ENCODE peak calls at places on chromosomes 12 and 14, in eight cellular contexts. W is SJSA1; E is neural progenitor cell; I is adipocyte; L is tibial artery; H is CD8-positive, alpha-beta memory T cell; O is psoas muscle; R is body of pancreas. X is an unnamed sample.

GRCh38 chr12:103657331-103657730 is 70.3 kb downstream of the STAB2 start:
- DNase-seq in W (no peak), E (no peak), I (peak; percentile 2), L (no peak), H (no peak), O (no peak), R (no peak), X (no peak)

GRCh38 chr12:107660230-107660629 is 25.4 kb upstream of the PWP1 start:
- DNase-seq in W (no peak), E (no peak), I (no peak), L (no peak), H (no peak), O (no peak), R (no peak), X (no peak)

GRCh38 chr14:79573486-79573885 is 637.8 kb downstream of the DIO2 start:
- DNase-seq in W (no peak), E (no peak), I (no peak), L (no peak), H (no peak), O (no peak), R (no peak), X (no peak)

GRCh38 chr14:94058128-94058673 is 22.8 kb downstream of the DDX24 start:
- DNase-seq in W (no peak), E (no peak), I (no peak), L (no peak), H (no peak), O (no peak), R (no peak), X (no peak)

GRCh38 chr12:6280053-6280469 is 30.4 kb upstream of the PLEKHG6 start:
- DNase-seq in W (peak; percentile 97), E (no peak), I (peak; percentile 88), L (peak; percentile 85), H (no peak), O (no peak), R (peak; percentile 80), X (peak; percentile 92)

GRCh38 chr14:66000771-66001170 is 485.4 kb upstream of the CCDC196 start:
- DNase-seq in W (no peak), E (no peak), I (no peak), L (no peak), H (no peak), O (no peak), R (no peak), X (no peak)

GRCh38 chr12:95966287-95966870 is 23.2 kb downstream of the AMDHD1 start:
- DNase-seq in W (no peak), E (no peak), I (peak; percentile 16), L (no peak), H (no peak), O (no peak), R (no peak), X (no peak)

GRCh38 chr12:50961708-50962107 is 9.4 kb downstream of the HIGD1C start:
- DNase-seq in W (peak; percentile 41), E (no peak), I (peak; percentile 48), L (no peak), H (no peak), O (no peak), R (no peak), X (no peak)

GRCh38 chr14:51806624-51807023 is 53.8 kb upstream of the GNG2 start:
- DNase-seq in W (no peak), E (no peak), I (no peak), L (no peak), H (no peak), O (no peak), R (no peak), X (no peak)

GRCh38 chr14:68801631-68802030 is 8.8 kb upstream of the ZFP36L1 start:
- DNase-seq in W (no peak), E (no peak), I (no peak), L (no peak), H (no peak), O (no peak), R (no peak), X (no peak)

GRCh38 chr14:72855913-72856312 is 38.0 kb downstream of the DPF3 start:
- DNase-seq in W (no peak), E (no peak), I (peak; percentile 81), L (no peak), H (no peak), O (no peak), R (no peak), X (peak; percentile 13)

GRCh38 chr14:22650960-22651521 is 6.9 kb upstream of the OR6J1 start:
- DNase-seq in W (no peak), E (no peak), I (no peak), L (no peak), H (no peak), O (no peak), R (no peak), X (no peak)

GRCh38 chr12:100375023-100375737 is 18.3 kb downstream of the SLC17A8 start:
- DNase-seq in W (no peak), E (peak; percentile 33), I (peak; percentile 48), L (no peak), H (no peak), O (peak; percentile 84), R (peak; percentile 59), X (peak; percentile 83)

GRCh38 chr14:52039124-52039815 is 29.6 kb downstream of the NID2 start:
- DNase-seq in W (no peak), E (no peak), I (no peak), L (no peak), H (no peak), O (no peak), R (no peak), X (no peak)

GRCh38 chr12:124443929-124444712 is 123.3 kb downstream of the NCOR2 start:
- DNase-seq in W (peak; percentile 38), E (no peak), I (no peak), L (no peak), H (no peak), O (no peak), R (no peak), X (no peak)

GRCh38 chr14:92649934-92650545 is 98.4 kb downstream of the LGMN start:
- DNase-seq in W (no peak), E (no peak), I (peak; percentile 60), L (peak; percentile 85), H (no peak), O (peak; percentile 72), R (peak; percentile 25), X (peak; percentile 77)

GRCh38 chr12:111954974-111955373 is 58.0 kb downstream of the TMEM116 start:
- DNase-seq in W (peak; percentile 32), E (no peak), I (no peak), L (no peak), H (no peak), O (no peak), R (no peak), X (no peak)
- H3K9me3 ChIP-seq in W (no peaks in the 10 kb centered on the region), E (peaks cover 3% of the 10 kb centered on the region), I (no peaks in the 10 kb centered on the region), L (no peaks in the 10 kb centered on the region), H (no peaks in the 10 kb centered on the region), O (no peaks in the 10 kb centered on the region), R (peaks cover 5% of the 10 kb centered on the region), X (no peaks in the 10 kb centered on the region)

DNA sequence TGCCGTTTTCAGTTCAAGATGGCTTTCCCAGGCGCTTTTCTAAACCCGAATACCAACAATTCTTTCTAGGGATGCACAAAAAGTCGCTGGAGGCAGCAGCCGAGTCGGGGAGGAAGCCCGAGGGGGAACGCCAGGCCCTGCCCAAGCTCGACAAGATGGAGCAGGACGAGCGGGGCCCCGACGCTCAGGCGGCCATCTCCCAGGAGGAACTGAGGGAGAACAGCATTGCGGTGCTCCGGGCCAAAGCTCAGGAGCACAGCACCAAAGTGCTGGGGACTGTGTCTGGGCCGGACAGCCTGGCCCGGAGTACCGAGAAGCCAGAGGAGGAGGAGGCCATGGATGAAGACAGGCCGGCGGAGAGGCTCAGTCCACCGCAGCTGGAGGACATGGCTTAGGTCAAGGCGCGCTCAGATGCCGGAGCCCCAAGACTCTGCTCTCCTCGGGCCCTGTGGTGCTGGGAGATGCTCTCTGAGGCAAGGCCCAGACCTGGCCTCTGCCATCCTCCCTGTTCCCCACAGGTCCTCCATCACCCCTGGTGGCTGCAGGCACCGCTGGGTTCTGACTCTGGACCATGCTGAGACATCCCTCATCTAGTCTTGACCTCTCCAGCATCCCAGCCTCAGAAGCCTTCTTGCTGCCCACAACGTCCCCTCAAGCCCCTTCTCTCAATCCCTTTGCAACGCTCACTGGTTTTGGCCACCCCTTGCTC is 21.4 kb downstream of the VSX2 start:
- DNase-seq in W (no peak), E (no peak), I (no peak), L (no peak), H (no peak), O (no peak), R (no peak), X (no peak)
- H3K27me3 ChIP-seq in W (peaks cover 15% of the 10 kb centered on the region), E (peaks cover 40% of the 10 kb centered on the region), I (peaks cover 1% of the 10 kb centered on the region), L (no peaks in the 10 kb centered on the region), H (peaks cover 8% of the 10 kb centered on the region), O (peaks cover 17% of the 10 kb centered on the region), R (peaks cover 9% of the 10 kb centered on the region), X (no peaks in the 10 kb centered on the region)

GRCh38 chr12:80712866-80713265 is 3.8 kb upstream of the MYF5 start:
- DNase-seq in W (no peak), E (no peak), I (no peak), L (no peak), H (no peak), O (no peak), R (no peak), X (no peak)

GRCh38 chr12:80715850-80716249 is 862 bp upstream of the MYF5 start:
- DNase-seq in W (no peak), E (no peak), I (no peak), L (no peak), H (no peak), O (no peak), R (no peak), X (no peak)

GRCh38 chr12:80713419-80713818 is 3.3 kb upstream of the MYF5 start:
- DNase-seq in W (no peak), E (no peak), I (no peak), L (no peak), H (no peak), O (no peak), R (no peak), X (no peak)

GRCh38 chr12:80714846-80715245 is 1.9 kb upstream of the MYF5 start:
- DNase-seq in W (no peak), E (no peak), I (no peak), L (no peak), H (no peak), O (no peak), R (no peak), X (no peak)

DNA sequence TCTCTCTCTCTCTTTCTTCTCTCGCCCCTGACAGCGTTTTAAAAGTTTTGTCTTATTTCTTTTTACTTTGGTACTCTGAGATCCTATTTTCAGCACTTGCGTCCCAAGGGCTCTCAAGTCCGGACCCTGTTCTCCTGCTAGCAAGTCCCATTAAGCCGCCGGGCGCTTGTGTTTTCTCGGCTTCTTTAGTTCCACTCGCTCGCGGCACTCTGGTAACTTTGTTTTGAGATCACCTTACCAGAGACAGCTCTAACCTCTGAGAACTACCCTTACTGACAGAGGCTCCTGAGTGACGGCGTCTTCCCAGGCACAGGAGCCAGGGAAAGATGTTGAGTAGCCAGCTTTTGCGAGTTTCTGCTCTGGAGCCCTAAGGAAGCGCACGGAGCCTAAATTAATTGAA is 2.7 kb upstream of the MYF5 start:
- DNase-seq in W (no peak), E (peak; percentile 73), I (no peak), L (no peak), H (no peak), O (peak; percentile 66), R (peak; percentile 13), X (peak; percentile 22)
- H3K4me3 ChIP-seq in W (no peak overlapping the region), E (peak overlapping the region; percentile 37), I (peak overlapping the region; percentile 74), L (no peak overlapping the region), H (no peak overlapping the region), O (peak overlapping the region; percentile 62), R (no peak overlapping the region), X (peak overlapping the region; percentile 23)

DNA sequence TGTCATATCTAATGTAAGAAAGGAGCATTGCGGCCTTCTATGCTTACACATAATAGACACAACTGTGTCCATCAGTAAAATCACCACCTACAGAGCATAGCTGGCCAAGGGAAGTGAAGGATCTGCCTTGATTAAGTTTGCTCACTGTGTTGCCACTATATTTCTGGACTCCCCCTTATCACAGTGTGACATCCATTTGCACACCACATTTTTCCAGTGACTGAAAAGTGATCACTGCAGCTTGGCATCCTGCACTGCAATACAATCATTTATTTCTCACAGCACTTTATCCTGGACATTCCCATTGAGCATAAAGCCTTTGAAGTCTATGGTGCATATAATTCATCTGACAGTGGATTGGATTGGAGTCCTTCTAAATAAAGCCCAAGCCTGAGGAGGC is 217.2 kb downstream of the NOVA1 start:
- DNase-seq in W (no peak), E (no peak), I (no peak), L (no peak), H (no peak), O (no peak), R (no peak), X (no peak)
- H3K9me3 ChIP-seq in W (no peaks in the 10 kb centered on the region), E (no peaks in the 10 kb centered on the region), I (no peaks in the 10 kb centered on the region), L (no peaks in the 10 kb centered on the region), H (no peaks in the 10 kb centered on the region), O (no peaks in the 10 kb centered on the region), R (no peaks in the 10 kb centered on the region), X (no peaks in the 10 kb centered on the region)